ENCODE peak calls at places on chromosome 16, in ten cellular contexts. U is psoas muscle, K is mucosa of descending colon, Z is mammary epithelial cell, O is H9, N is activated B cell treated with CpG ODN at 0.5 μM for 24 hours, C is AG04450, P is RWPE1, S is foreskin fibroblast, Q is WERI-Rb-1. H is an unnamed sample.

GRCh38 chr16:48318630-48319029 is 66.6 kb downstream of the SIAH1 start:
- DNase-seq in U (no peak), K (no peak), Z (no peak), O (peak; percentile 81), N (no peak), C (no peak), P (no peak), S (peak; percentile 25), Q (no peak), H (no peak)

GRCh38 chr16:53257001-53257400 is 177.3 kb upstream of the RBL2 start:
- DNase-seq in U (no peak), K (no peak), Z (peak; percentile 9), O (no peak), N (no peak), C (peak; percentile 0), P (peak; percentile 54), S (peak; percentile 59), Q (no peak), H (peak; percentile 10)

GRCh38 chr16:27220527-27220926 is 17.2 kb downstream of the KDM8 start:
- DNase-seq in U (no peak), K (no peak), Z (no peak), O (no peak), N (no peak), C (no peak), P (no peak), S (no peak), Q (no peak), H (no peak)

GRCh38 chr16:70789231-70789926 is 11.6 kb downstream of the VAC14 start:
- DNase-seq in U (peak; percentile 74), K (peak; percentile 43), Z (peak; percentile 66), O (peak; percentile 32), N (no peak), C (no peak), P (no peak), S (peak; percentile 85), Q (no peak), H (peak; percentile 50)

GRCh38 chr16:54118846-54119245 is 167.7 kb downstream of the IRX3 start:
- DNase-seq in U (no peak), K (no peak), Z (peak; percentile 25), O (no peak), N (no peak), C (no peak), P (no peak), S (peak; percentile 28), Q (no peak), H (no peak)

GRCh38 chr16:46555981-46556380 is 65.2 kb downstream of the SHCBP1 start:
- DNase-seq in U (no peak), K (no peak), Z (peak; percentile 42), O (no peak), N (no peak), C (no peak), P (no peak), S (peak; percentile 4), Q (no peak), H (no peak)

GRCh38 chr16:55901756-55902155 is 26.6 kb upstream of the CES5A start:
- DNase-seq in U (no peak), K (no peak), Z (no peak), O (no peak), N (no peak), C (no peak), P (no peak), S (no peak), Q (no peak), H (no peak)

GRCh38 chr16:49652441-49653175 is 203.3 kb downstream of the ZNF423 start:
- DNase-seq in U (peak; percentile 79), K (no peak), Z (no peak), O (no peak), N (no peak), C (no peak), P (no peak), S (peak; percentile 92), Q (no peak), H (peak; percentile 70)

GRCh38 chr16:29806641-29807425 is 504 bp downstream of the MAZ start:
- DNase-seq in U (peak; percentile 76), K (peak; percentile 81), Z (peak; percentile 50), O (peak; percentile 76), N (peak; percentile 55), C (no peak), P (peak; percentile 48), S (peak; percentile 58), Q (peak; percentile 90), H (no peak)

GRCh38 chr16:56389554-56389953 is 35.8 kb downstream of the AMFR start:
- DNase-seq in U (no peak), K (no peak), Z (peak; percentile 75), O (no peak), N (no peak), C (peak; percentile 83), P (peak; percentile 25), S (peak; percentile 96), Q (no peak), H (peak; percentile 44)

GRCh38 chr16:53642094-53642493 is 61.6 kb downstream of the RPGRIP1L start:
- DNase-seq in U (no peak), K (no peak), Z (peak; percentile 9), O (no peak), N (no peak), C (no peak), P (no peak), S (peak; percentile 2), Q (no peak), H (no peak)

GRCh38 chr16:54633943-54634362 is 296.7 kb upstream of the IRX5 start:
- DNase-seq in U (no peak), K (no peak), Z (peak; percentile 43), O (peak; percentile 41), N (no peak), C (no peak), P (peak; percentile 25), S (peak; percentile 1), Q (peak; percentile 47), H (no peak)

GRCh38 chr16:17459903-17460521 is 10.7 kb downstream of the XYLT1 start:
- DNase-seq in U (no peak), K (no peak), Z (no peak), O (no peak), N (peak; percentile 40), C (no peak), P (no peak), S (peak; percentile 42), Q (no peak), H (no peak)

GRCh38 chr16:84004442-84004841 is 36.4 kb downstream of the NECAB2 start:
- DNase-seq in U (no peak), K (no peak), Z (no peak), O (no peak), N (no peak), C (no peak), P (no peak), S (no peak), Q (no peak), H (no peak)

GRCh38 chr16:86121611-86122010 is 222.6 kb downstream of the IRF8 start:
- DNase-seq in U (no peak), K (no peak), Z (no peak), O (no peak), N (no peak), C (no peak), P (no peak), S (no peak), Q (no peak), H (no peak)

GRCh38 chr16:83744521-83744981 is 63.2 kb upstream of the HSBP1 start:
- DNase-seq in U (peak; percentile 64), K (no peak), Z (peak; percentile 14), O (peak; percentile 36), N (peak; percentile 23), C (no peak), P (no peak), S (peak; percentile 37), Q (no peak), H (no peak)

GRCh38 chr16:31157136-31157535 is 7.3 kb upstream of the PRSS36 start:
- DNase-seq in U (no peak), K (no peak), Z (no peak), O (no peak), N (no peak), C (no peak), P (no peak), S (no peak), Q (no peak), H (no peak)

GRCh38 chr16:48810803-48811453 is 200.9 kb upstream of the N4BP1 start:
- DNase-seq in U (no peak), K (no peak), Z (no peak), O (peak; percentile 39), N (no peak), C (no peak), P (no peak), S (no peak), Q (no peak), H (no peak)

GRCh38 chr16:77782694-77783093 is 5.7 kb upstream of the VAT1L start:
- DNase-seq in U (no peak), K (no peak), Z (peak; percentile 11), O (no peak), N (no peak), C (no peak), P (no peak), S (no peak), Q (peak; percentile 29), H (no peak)
- TF ChIP-seq CTCF in U (no peak), K (no peak), Z (peak; percentile 4), O (peak; percentile 65), N (no peak), C (peak; percentile 51), P (no peak), S (peak; percentile 33), Q (peak; percentile 63), H (peak; percentile 21)

DNA sequence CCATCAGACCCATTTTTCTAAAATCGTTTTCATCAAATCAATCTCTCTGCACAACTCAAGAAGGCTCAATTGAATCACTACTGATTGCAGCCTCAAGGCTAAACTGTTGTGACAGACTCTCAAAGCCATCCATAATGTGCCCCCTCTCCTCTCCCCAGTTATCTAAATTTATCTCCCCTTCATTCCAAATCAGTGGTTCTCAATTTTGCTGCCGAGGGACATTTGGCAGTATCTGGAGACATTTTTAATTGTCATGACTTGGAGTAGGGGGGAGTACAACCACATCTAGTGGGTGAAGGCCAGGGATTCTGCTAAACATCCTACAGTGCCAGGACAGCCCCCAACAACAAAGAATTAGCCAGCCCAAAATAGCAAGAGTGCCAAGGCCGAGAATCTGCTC is 9.2 kb downstream of the USP31 start:
- DNase-seq in U (no peak), K (no peak), Z (no peak), O (no peak), N (no peak), C (no peak), P (no peak), S (no peak), Q (no peak), H (no peak)
- TF ChIP-seq CTCF in U (no peak), K (no peak), Z (no peak), O (no peak), N (no peak), C (no peak), P (no peak), S (no peak), Q (no peak), H (no peak)

DNA sequence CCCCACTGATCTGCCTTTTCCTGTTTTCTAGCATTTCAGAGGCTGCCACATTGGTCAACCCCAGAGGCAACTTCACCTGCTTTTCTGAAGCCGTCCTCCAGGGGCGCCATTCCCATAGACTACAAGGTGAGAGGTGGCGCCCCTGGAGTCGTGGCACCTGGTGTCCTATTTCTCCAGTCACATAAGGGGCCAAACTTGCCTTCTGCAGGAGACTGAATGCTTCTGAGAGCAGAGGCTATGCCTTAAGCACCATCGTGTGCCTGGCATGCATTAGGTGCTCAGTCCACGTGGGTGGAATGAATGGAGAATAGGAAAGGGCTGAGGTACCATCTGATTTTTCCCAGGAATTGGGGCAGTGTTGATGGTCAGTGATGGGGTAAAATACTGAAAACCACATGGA is 164.8 kb downstream of the HAPSTR1 start:
- DNase-seq in U (no peak), K (peak; percentile 60), Z (no peak), O (peak; percentile 85), N (no peak), C (no peak), P (peak; percentile 12), S (no peak), Q (peak; percentile 68), H (no peak)
- TF ChIP-seq CTCF in U (peak; percentile 6), K (peak; percentile 43), Z (peak; percentile 21), O (peak; percentile 94), N (no peak), C (peak; percentile 29), P (peak; percentile 37), S (peak; percentile 25), Q (peak; percentile 55), H (peak; percentile 26)

GRCh38 chr16:1380195-1380594 is 28.5 kb downstream of the GNPTG start:
- DNase-seq in U (no peak), K (no peak), Z (no peak), O (no peak), N (no peak), C (no peak), P (no peak), S (no peak), Q (no peak), H (no peak)
- TF ChIP-seq CTCF in U (no peak), K (no peak), Z (no peak), O (no peak), N (no peak), C (no peak), P (no peak), S (no peak), Q (no peak), H (no peak)